ENCODE peak calls at places on chromosomes 16 and 17, in four cellular contexts. V, P, K and X are unnamed samples.

GRCh38 chr17:14156689-14157088 is 80.0 kb downstream of the CDRT15 start:
- DNase-seq in V (no peak), P (no peak), K (no peak), X (peak)

GRCh38 chr16:26261621-26262020 is 569.9 kb downstream of the HS3ST4 start:
- DNase-seq in V (no peak), P (no peak), K (no peak), X (no peak)

GRCh38 chr16:58511933-58512815 is 3.1 kb upstream of the SETD6 start:
- DNase-seq in V (peak), P (no peak), K (peak), X (peak)

GRCh38 chr16:48124266-48124665 is 31.5 kb downstream of the ABCC12 start:
- DNase-seq in V (no peak), P (no peak), K (no peak), X (no peak)

GRCh38 chr16:54432481-54433229 is 146.1 kb upstream of the IRX3 start:
- DNase-seq in V (no peak), P (no peak), K (peak), X (no peak)

GRCh38 chr16:30355954-30356308 is 823 bp upstream of the CD2BP2 start:
- DNase-seq in V (no peak), P (no peak), K (no peak), X (no peak)

GRCh38 chr17:38850374-38850773 is 3.1 kb downstream of the RPL23 start:
- DNase-seq in V (no peak), P (no peak), K (no peak), X (no peak)

GRCh38 chr17:17812211-17813054 is 24.4 kb downstream of the SREBF1 start:
- DNase-seq in V (no peak), P (no peak), K (peak), X (peak)

GRCh38 chr17:61659437-61659836 is 68.4 kb upstream of the NACA2 start:
- DNase-seq in V (no peak), P (no peak), K (no peak), X (no peak)

GRCh38 chr17:27951872-27952271 is 58.7 kb upstream of the LYRM9 start:
- DNase-seq in V (no peak), P (no peak), K (no peak), X (no peak)

GRCh38 chr16:13436641-13437423 is 483.1 kb upstream of the ERCC4 start:
- DNase-seq in V (no peak), P (no peak), K (peak), X (no peak)

GRCh38 chr16:1740781-1741490 is 30.4 kb downstream of the NME3 start:
- DNase-seq in V (no peak), P (no peak), K (no peak), X (no peak)

GRCh38 chr16:31380201-31380600 is 12.9 kb upstream of the ITGAD start:
- DNase-seq in V (no peak), P (no peak), K (no peak), X (no peak)

GRCh38 chr17:72381597-72382397 is 261.0 kb downstream of the SOX9 start:
- DNase-seq in V (no peak), P (no peak), K (no peak), X (no peak)

GRCh38 chr16:82867425-82867824 is 240.7 kb downstream of the CDH13 start:
- DNase-seq in V (no peak), P (no peak), K (no peak), X (peak)

GRCh38 chr17:42564815-42565522 is 1.9 kb upstream of the MLX start:
- DNase-seq in V (no peak), P (no peak), K (no peak), X (no peak)

GRCh38 chr16:69351309-69352027 is at the start of gene TMED6:
- DNase-seq in V (no peak), P (no peak), K (peak), X (no peak)

GRCh38 chr17:67525239-67526135 is 148.4 kb downstream of the PITPNC1 start:
- DNase-seq in V (no peak), P (no peak), K (peak), X (no peak)

GRCh38 chr17:31754239-31754945 is 104.7 kb downstream of the COPRS start:
- DNase-seq in V (peak), P (no peak), K (no peak), X (peak)

GRCh38 chr17:7851438-7852261 is 3.2 kb upstream of the TMEM88 start:
- DNase-seq in V (peak), P (no peak), K (peak), X (peak)

GRCh38 chr17:82105417-82105881 is 7.4 kb upstream of the FASN start:
- DNase-seq in V (no peak), P (no peak), K (no peak), X (no peak)

GRCh38 chr16:58651965-58652348 is 22.3 kb upstream of the CNOT1 start:
- DNase-seq in V (peak), P (no peak), K (no peak), X (peak)

GRCh38 chr17:35086931-35087573 is 23.5 kb upstream of the RFFL start:
- DNase-seq in V (no peak), P (no peak), K (no peak), X (no peak)

GRCh38 chr16:9901-10665 is 43.3 kb downstream of the POLR3K start:
- DNase-seq in V (no peak), P (no peak), K (no peak), X (no peak)

GRCh38 chr16:73912850-73913249 is 383.8 kb upstream of the PSMD7 start:
- DNase-seq in V (no peak), P (no peak), K (no peak), X (no peak)

GRCh38 chr16:56682703-56683397 is 580 bp downstream of the MT1X start:
- DNase-seq in V (no peak), P (no peak), K (no peak), X (no peak)

GRCh38 chr16:70677499-70678120 is 8.2 kb downstream of the MTSS2 start:
- DNase-seq in V (no peak), P (no peak), K (no peak), X (no peak)

GRCh38 chr16:66036775-66037715 is 329.4 kb upstream of the CDH5 start:
- DNase-seq in V (no peak), P (no peak), K (no peak), X (no peak)

GRCh38 chr16:67749436-67750078 is 30.4 kb upstream of the GFOD2 start:
- DNase-seq in V (no peak), P (no peak), K (no peak), X (no peak)

GRCh38 chr16:67531247-67531646 is 2.6 kb downstream of the RIPOR1 start:
- DNase-seq in V (no peak), P (no peak), K (no peak), X (no peak)

GRCh38 chr17:16178836-16179235 is 36.5 kb downstream of the NCOR1 start:
- DNase-seq in V (peak), P (no peak), K (no peak), X (peak)

GRCh38 chr17:16181581-16181980 is 33.8 kb downstream of the NCOR1 start:
- DNase-seq in V (no peak), P (no peak), K (no peak), X (no peak)
- H3K4me3 ChIP-seq in V (no peak), P (no peak), K (no peak), X (no peak)

GRCh38 chr17:3723556-3724372 is at the start of gene HASPIN:
- DNase-seq in V (peak), P (no peak), K (peak), X (peak)
- TF ChIP-seq CTCF in V (peak), P (no peak), K (no peak), X (peak)

DNA sequence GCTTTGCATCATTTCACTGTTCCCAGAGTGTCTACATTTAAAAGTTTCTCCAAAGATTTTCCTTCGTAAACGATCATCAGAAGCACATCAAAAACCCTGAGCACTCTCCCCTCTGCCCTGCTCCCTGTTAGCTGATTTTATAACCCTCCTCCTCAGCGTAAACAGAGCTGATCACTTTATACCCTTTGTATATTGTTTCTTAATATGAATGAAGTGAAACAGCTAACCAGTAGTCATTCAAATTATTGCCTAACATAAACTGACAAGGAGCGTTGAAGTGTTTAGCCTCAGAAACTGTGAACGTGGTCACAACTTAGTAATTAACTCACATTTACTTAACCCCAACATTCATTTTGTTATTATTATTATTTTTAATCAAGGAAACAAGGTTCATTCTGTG is 160.0 kb upstream of the FOXF1 start:
- DNase-seq in V (no peak), P (no peak), K (no peak), X (no peak)
- H3K4me3 ChIP-seq in V (no peak), P (no peak), K (no peak), X (no peak)

GRCh38 chr16:85620403-85620802 is 7.3 kb downstream of the GSE1 start:
- DNase-seq in V (no peak), P (no peak), K (no peak), X (no peak)

GRCh38 chr16:85619089-85619850 is 6.1 kb downstream of the GSE1 start:
- DNase-seq in V (no peak), P (no peak), K (no peak), X (no peak)

GRCh38 chr16:85617948-85618347 is 4.8 kb downstream of the GSE1 start:
- DNase-seq in V (no peak), P (no peak), K (no peak), X (no peak)

GRCh38 chr16:85616608-85617311 is 3.6 kb downstream of the GSE1 start:
- DNase-seq in V (no peak), P (no peak), K (peak), X (peak)

GRCh38 chr16:85618509-85618908 is 5.4 kb downstream of the GSE1 start:
- DNase-seq in V (no peak), P (no peak), K (no peak), X (no peak)
- TF ChIP-seq CTCF in V (no peak), P (no peak), K (no peak), X (no peak)

DNA sequence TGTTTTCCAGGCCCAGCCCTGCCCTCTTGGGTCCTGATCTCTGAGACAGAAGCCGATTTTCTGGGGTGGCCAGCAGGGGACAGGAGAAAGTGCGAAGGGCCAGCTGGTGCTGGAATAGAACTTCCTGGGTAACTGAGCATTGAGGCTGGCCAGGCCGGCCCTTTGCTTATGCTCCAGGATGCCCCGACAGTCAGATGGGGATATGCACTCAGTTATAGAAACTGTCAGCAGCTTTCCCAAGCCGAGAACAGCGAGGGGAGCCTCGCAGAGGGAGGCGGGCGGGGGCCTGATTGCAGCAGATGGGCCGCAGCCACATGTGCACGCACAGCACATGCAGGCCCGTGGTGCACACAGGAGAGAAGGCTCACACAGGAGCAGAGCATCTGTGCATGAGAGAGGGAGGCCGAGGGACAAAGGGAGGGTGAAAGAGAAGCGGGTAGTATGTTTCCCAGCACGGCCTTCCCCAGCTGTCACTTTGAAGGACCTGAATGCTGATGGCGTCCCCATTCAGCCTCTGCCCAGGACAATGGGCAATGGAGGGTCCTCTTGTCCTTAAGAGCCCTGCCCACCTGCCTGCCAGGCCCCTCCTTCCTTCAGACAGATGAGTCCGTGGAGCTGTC is 565 bp downstream of the BTBD17 start:
- DNase-seq in V (peak), P (no peak), K (no peak), X (no peak)
- H3K4me3 ChIP-seq in V (no peak), P (no peak), K (no peak), X (no peak)

GRCh38 chr17:59492091-59492451 is 73.3 kb upstream of the DHX40 start:
- DNase-seq in V (no peak), P (no peak), K (no peak), X (no peak)
- TF ChIP-seq CTCF in V (no peak), P (no peak), K (no peak), X (no peak)